ENCODE peak calls at places on chromosomes 4 and X, in six cellular contexts. One of them, this sample, is unnamed.

GRCh38 chr4:10157478-10158354 is 41.1 kb upstream of the WDR1 start:
- DNase-seq in ovary: peak
- DNase-seq in cardiac fibroblast: peak
- DNase-seq in Peyer's patch: peak
- DNase-seq in CD8-positive, alpha-beta T cell: peak
- DNase-seq in brain microvascular endothelial cell: peak
- DNase-seq in this sample: peak

GRCh38 chrX:110852180-110852579 is 56.6 kb upstream of the CHRDL1 start:
- DNase-seq in ovary: no peak
- DNase-seq in cardiac fibroblast: peak
- DNase-seq in Peyer's patch: no peak
- DNase-seq in CD8-positive, alpha-beta T cell: no peak
- DNase-seq in brain microvascular endothelial cell: no peak
- DNase-seq in this sample: peak

GRCh38 chr4:166143227-166143626 is 270.2 kb downstream of the TLL1 start:
- DNase-seq in ovary: no peak
- DNase-seq in cardiac fibroblast: peak
- DNase-seq in Peyer's patch: no peak
- DNase-seq in CD8-positive, alpha-beta T cell: no peak
- DNase-seq in brain microvascular endothelial cell: peak
- DNase-seq in this sample: peak

GRCh38 chr4:160110891-160111290 is 1008.0 kb downstream of the RAPGEF2 start:
- DNase-seq in ovary: no peak
- DNase-seq in cardiac fibroblast: no peak
- DNase-seq in Peyer's patch: no peak
- DNase-seq in CD8-positive, alpha-beta T cell: no peak
- DNase-seq in brain microvascular endothelial cell: no peak
- DNase-seq in this sample: no peak

GRCh38 chrX:66200855-66201795 is 37.1 kb downstream of the HEPH start:
- DNase-seq in ovary: no peak
- DNase-seq in cardiac fibroblast: peak
- DNase-seq in Peyer's patch: no peak
- DNase-seq in CD8-positive, alpha-beta T cell: no peak
- DNase-seq in brain microvascular endothelial cell: no peak
- DNase-seq in this sample: peak

GRCh38 chrX:95764972-95765451 is 919.6 kb upstream of the DIAPH2 start:
- DNase-seq in ovary: no peak
- DNase-seq in cardiac fibroblast: peak
- DNase-seq in Peyer's patch: no peak
- DNase-seq in CD8-positive, alpha-beta T cell: no peak
- DNase-seq in brain microvascular endothelial cell: peak
- DNase-seq in this sample: peak

GRCh38 chr4:169724251-169724650 is 33.5 kb downstream of the HPF1 start:
- DNase-seq in ovary: no peak
- DNase-seq in cardiac fibroblast: peak
- DNase-seq in Peyer's patch: no peak
- DNase-seq in CD8-positive, alpha-beta T cell: no peak
- DNase-seq in brain microvascular endothelial cell: peak
- DNase-seq in this sample: peak

GRCh38 chr4:104394409-104394813 is 100.3 kb downstream of the CXXC4 start:
- DNase-seq in ovary: no peak
- DNase-seq in cardiac fibroblast: no peak
- DNase-seq in Peyer's patch: no peak
- DNase-seq in CD8-positive, alpha-beta T cell: no peak
- DNase-seq in brain microvascular endothelial cell: no peak
- DNase-seq in this sample: no peak

GRCh38 chr4:86855572-86855971 is 6.4 kb upstream of the SLC10A6 start:
- DNase-seq in ovary: no peak
- DNase-seq in cardiac fibroblast: peak
- DNase-seq in Peyer's patch: no peak
- DNase-seq in CD8-positive, alpha-beta T cell: no peak
- DNase-seq in brain microvascular endothelial cell: peak
- DNase-seq in this sample: peak

GRCh38 chrX:149510386-149510785 is 5.3 kb upstream of the IDS start:
- DNase-seq in ovary: no peak
- DNase-seq in cardiac fibroblast: peak
- DNase-seq in Peyer's patch: no peak
- DNase-seq in CD8-positive, alpha-beta T cell: no peak
- DNase-seq in brain microvascular endothelial cell: no peak
- DNase-seq in this sample: peak
- TF ChIP-seq CTCF in ovary: no peak
- TF ChIP-seq CTCF in cardiac fibroblast: peak
- TF ChIP-seq CTCF in Peyer's patch: no peak
- TF ChIP-seq CTCF in CD8-positive, alpha-beta T cell: no peak
- TF ChIP-seq CTCF in brain microvascular endothelial cell: peak
- TF ChIP-seq CTCF in this sample: peak

DNA sequence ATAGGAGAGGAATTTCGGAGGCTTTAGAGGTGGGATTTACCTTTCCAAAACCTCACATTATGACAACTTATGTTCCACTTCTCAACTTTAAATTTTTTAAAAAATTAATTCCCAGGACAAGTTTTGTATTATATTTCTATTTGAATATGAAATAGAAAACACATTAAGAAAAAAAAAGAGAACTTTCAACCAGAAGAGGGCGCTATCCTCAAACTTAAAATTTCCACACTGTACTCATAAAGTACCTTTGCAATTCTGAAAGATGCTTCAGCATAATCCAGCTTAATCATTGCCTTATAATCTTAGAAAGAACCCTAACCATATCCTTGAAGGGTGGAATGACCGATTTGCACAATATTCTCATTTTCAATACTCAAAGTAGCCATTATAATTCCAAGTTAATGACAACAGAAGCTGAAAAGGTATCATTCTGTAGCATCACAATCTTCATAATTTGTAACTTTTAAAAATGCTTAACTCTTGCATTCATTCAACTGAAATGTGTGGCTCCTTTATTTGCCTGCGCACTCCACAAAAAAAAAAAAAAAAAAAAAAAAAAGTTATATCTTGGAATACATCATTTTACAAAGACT is 158.0 kb downstream of the KCNIP4 start:
- DNase-seq in ovary: no peak
- DNase-seq in cardiac fibroblast: peak
- DNase-seq in Peyer's patch: no peak
- DNase-seq in CD8-positive, alpha-beta T cell: no peak
- DNase-seq in brain microvascular endothelial cell: no peak
- DNase-seq in this sample: peak
- H3K4me3 ChIP-seq in ovary: no peak
- H3K4me3 ChIP-seq in cardiac fibroblast: no peak
- H3K4me3 ChIP-seq in Peyer's patch: no peak
- H3K4me3 ChIP-seq in CD8-positive, alpha-beta T cell: no peak
- H3K4me3 ChIP-seq in brain microvascular endothelial cell: no peak
- H3K4me3 ChIP-seq in this sample: no peak

GRCh38 chr4:178462710-178463109 is 1020.5 kb upstream of the AGA start:
- DNase-seq in ovary: no peak
- DNase-seq in cardiac fibroblast: no peak
- DNase-seq in Peyer's patch: no peak
- DNase-seq in CD8-positive, alpha-beta T cell: no peak
- DNase-seq in brain microvascular endothelial cell: no peak
- DNase-seq in this sample: no peak
- TF ChIP-seq CTCF in ovary: no peak
- TF ChIP-seq CTCF in cardiac fibroblast: no peak
- TF ChIP-seq CTCF in Peyer's patch: no peak
- TF ChIP-seq CTCF in CD8-positive, alpha-beta T cell: no peak
- TF ChIP-seq CTCF in brain microvascular endothelial cell: no peak
- TF ChIP-seq CTCF in this sample: no peak

DNA sequence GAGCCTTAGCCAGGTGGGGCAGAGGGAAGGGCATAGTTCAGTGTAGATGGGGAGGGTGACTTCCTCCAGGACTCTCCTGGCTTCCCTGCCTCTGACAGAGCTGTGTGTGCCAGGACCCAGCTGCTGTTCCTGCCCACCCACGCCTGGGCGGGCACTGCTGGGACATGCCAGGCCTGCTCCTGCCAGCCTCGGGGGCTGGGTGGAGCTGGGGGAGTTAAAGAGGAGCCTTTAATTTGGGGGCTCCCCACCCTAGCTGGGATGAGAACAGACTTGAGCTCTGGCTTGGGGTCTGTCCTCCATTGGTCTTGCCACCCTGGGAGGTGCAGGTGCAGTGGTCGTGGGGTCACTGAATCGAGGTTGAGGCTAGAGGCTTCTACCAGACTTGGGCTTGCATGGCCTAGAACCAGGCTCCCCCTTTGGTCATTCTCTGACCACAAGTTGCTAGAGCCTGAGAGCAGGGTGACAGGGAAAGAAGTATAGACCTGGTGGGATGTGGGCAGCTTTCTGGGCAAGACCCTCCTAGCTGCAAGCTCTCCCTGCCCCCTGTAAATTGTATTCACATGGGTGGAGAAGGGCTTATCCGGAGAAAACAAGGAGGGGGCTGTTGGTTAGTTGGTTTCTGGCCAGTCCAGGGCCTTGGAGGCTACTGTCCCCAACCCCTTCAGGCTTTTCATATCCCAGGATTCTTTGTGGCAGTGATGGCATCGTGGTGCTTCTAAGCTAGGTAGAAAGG is 5.7 kb downstream of the EFNB1 start:
- DNase-seq in ovary: no peak
- DNase-seq in cardiac fibroblast: no peak
- DNase-seq in Peyer's patch: peak
- DNase-seq in CD8-positive, alpha-beta T cell: no peak
- DNase-seq in brain microvascular endothelial cell: no peak
- DNase-seq in this sample: no peak
- H3K4me3 ChIP-seq in ovary: no peak
- H3K4me3 ChIP-seq in cardiac fibroblast: no peak
- H3K4me3 ChIP-seq in Peyer's patch: no peak
- H3K4me3 ChIP-seq in CD8-positive, alpha-beta T cell: no peak
- H3K4me3 ChIP-seq in brain microvascular endothelial cell: no peak
- H3K4me3 ChIP-seq in this sample: no peak

DNA sequence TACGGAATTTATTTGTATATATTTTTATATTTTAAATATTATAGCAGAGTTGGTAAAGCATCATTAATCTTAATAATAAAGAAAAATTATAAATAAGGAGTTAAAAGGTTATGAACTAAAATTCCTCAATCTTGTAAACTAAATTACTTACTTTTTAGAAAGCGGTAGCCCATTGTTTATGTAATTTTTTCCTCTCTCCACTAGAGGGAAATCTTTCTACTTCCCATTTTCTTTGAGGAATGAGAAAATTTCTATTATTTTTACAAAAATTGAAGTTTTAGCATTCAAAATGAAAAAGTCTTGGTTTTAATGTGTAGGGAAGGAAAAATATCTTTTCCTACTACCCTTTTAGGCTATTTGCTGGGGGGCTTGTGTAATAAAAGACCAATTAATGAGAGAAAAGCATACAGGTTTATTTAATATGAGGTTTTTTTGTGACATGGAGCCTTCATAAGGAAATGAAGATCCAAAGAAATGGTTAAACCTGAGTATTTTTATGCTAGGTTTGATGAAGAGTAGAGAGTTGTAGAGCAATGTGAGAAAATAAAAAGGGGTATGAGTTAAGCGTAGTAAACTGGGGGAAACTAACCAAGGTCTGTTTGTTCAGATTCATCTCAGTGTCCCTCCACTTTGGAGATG is 68.7 kb upstream of the ADAD1 start:
- DNase-seq in ovary: no peak
- DNase-seq in cardiac fibroblast: peak
- DNase-seq in Peyer's patch: no peak
- DNase-seq in CD8-positive, alpha-beta T cell: no peak
- DNase-seq in brain microvascular endothelial cell: no peak
- DNase-seq in this sample: peak
- TF ChIP-seq CTCF in ovary: no peak
- TF ChIP-seq CTCF in cardiac fibroblast: peak
- TF ChIP-seq CTCF in Peyer's patch: peak
- TF ChIP-seq CTCF in CD8-positive, alpha-beta T cell: peak
- TF ChIP-seq CTCF in brain microvascular endothelial cell: peak
- TF ChIP-seq CTCF in this sample: peak

GRCh38 chr4:1191621-1192020 is 19.2 kb upstream of the SPON2 start:
- DNase-seq in ovary: peak
- DNase-seq in cardiac fibroblast: no peak
- DNase-seq in Peyer's patch: peak
- DNase-seq in CD8-positive, alpha-beta T cell: no peak
- DNase-seq in brain microvascular endothelial cell: no peak
- DNase-seq in this sample: no peak
- H3K4me3 ChIP-seq in ovary: no peak
- H3K4me3 ChIP-seq in cardiac fibroblast: no peak
- H3K4me3 ChIP-seq in Peyer's patch: no peak
- H3K4me3 ChIP-seq in CD8-positive, alpha-beta T cell: no peak
- H3K4me3 ChIP-seq in brain microvascular endothelial cell: no peak
- H3K4me3 ChIP-seq in this sample: no peak